ENCODE peak calls at places on chromosomes 1 and 21, in four cellular contexts. C is OCI-M1; V is right cardiac atrium; D is stimulated activated CD8-positive, alpha-beta memory T cell treated with anti-CD3 and anti-CD28 coated beads, Interleukin-7, amount 100 ng/mL, for 48 hours. B is an unnamed sample.

GRCh38 chr1:87684786-87685185 is 356.1 kb downstream of the LMO4 start:
- DNase-seq in C (no peak), V (peak; percentile 20), D (no peak), B (peak; percentile 12)

GRCh38 chr21:45517249-45518065 is 24.8 kb downstream of the SLC19A1 start:
- DNase-seq in C (no peak), V (peak; percentile 14), D (no peak), B (no peak)

GRCh38 chr1:205698921-205699320 is 18.6 kb upstream of the SLC45A3 start:
- DNase-seq in C (no peak), V (no peak), D (no peak), B (no peak)

GRCh38 chr21:15062566-15062965 is 2.2 kb downstream of the NRIP1 start:
- DNase-seq in C (peak; percentile 78), V (no peak), D (no peak), B (no peak)

GRCh38 chr1:3852711-3853498 is 4.1 kb downstream of the CEP104 start:
- DNase-seq in C (no peak), V (no peak), D (no peak), B (no peak)

GRCh38 chr1:15196807-15197530 is 43.4 kb downstream of the TMEM51 start:
- DNase-seq in C (peak; percentile 66), V (no peak), D (no peak), B (peak; percentile 77)

GRCh38 chr1:10074059-10074854 is 41.5 kb downstream of the UBE4B start:
- DNase-seq in C (peak; percentile 87), V (no peak), D (peak; percentile 43), B (no peak)

GRCh38 chr1:58659516-58659915 is 40.3 kb downstream of the MYSM1 start:
- DNase-seq in C (no peak), V (no peak), D (no peak), B (no peak)

GRCh38 chr21:39484711-39485264 is 33.0 kb downstream of the SH3BGR start:
- DNase-seq in C (no peak), V (no peak), D (no peak), B (no peak)

GRCh38 chr1:101144868-101145808 is 91.7 kb upstream of the S1PR1 start:
- DNase-seq in C (no peak), V (no peak), D (no peak), B (no peak)

GRCh38 chr1:34987018-34987417 is 1.9 kb upstream of the TMEM35B start:
- DNase-seq in C (no peak), V (no peak), D (no peak), B (no peak)

GRCh38 chr1:156114101-156114918 is at the start of gene LMNA:
- DNase-seq in C (peak; percentile 91), V (peak; percentile 95), D (peak; percentile 64), B (peak; percentile 93)

GRCh38 chr1:37940299-37940947 is 6.4 kb downstream of the INPP5B start:
- DNase-seq in C (no peak), V (no peak), D (no peak), B (no peak)